ENCODE peak calls at places on chromosome 20, in four cellular contexts. M, B, W and R are unnamed samples.

GRCh38 chr20:46040902-46041535 is 12.0 kb downstream of the SLC12A5 start:
- DNase-seq in B (peak; percentile 70), W (no peak), M (peak; percentile 47), R (peak; percentile 69)

GRCh38 chr20:48667889-48668413 is 159.8 kb downstream of the PREX1 start:
- DNase-seq in B (no peak), W (no peak), M (peak; percentile 46), R (no peak)

GRCh38 chr20:21289651-21290050 is 13.5 kb upstream of the XRN2 start:
- DNase-seq in W (no peak), M (no peak), B (no peak), R (no peak)

GRCh38 chr20:59183751-59184150 is 20.1 kb downstream of the ZNF831 start:
- DNase-seq in W (no peak), B (no peak), M (no peak), R (no peak)

GRCh38 chr20:16018881-16019280 is 554.4 kb downstream of the KIF16B start:
- DNase-seq in M (no peak), W (no peak), B (no peak), R (no peak)

GRCh38 chr20:48459729-48460395 is 367.9 kb downstream of the PREX1 start:
- DNase-seq in M (no peak), W (no peak), B (no peak), R (no peak)

GRCh38 chr20:54092021-54092420 is 21.6 kb upstream of the BCAS1 start:
- DNase-seq in M (no peak), B (no peak), W (no peak), R (no peak)

GRCh38 chr20:21202284-21202683 is 76.4 kb downstream of the KIZ start:
- DNase-seq in M (peak; percentile 16), B (no peak), W (no peak), R (no peak)

GRCh38 chr20:53843645-53844044 is 226.7 kb downstream of the BCAS1 start:
- DNase-seq in M (no peak), B (no peak), W (no peak), R (no peak)

GRCh38 chr20:19302714-19303113 is 90.3 kb downstream of the SLC24A3 start:
- DNase-seq in W (no peak), B (no peak), M (no peak), R (no peak)

GRCh38 chr20:64212750-64213149 is 42.8 kb upstream of the PCMTD2 start:
- DNase-seq in M (no peak), B (no peak), W (no peak), R (no peak)

GRCh38 chr20:43804781-43805180 is 78.0 kb upstream of the GTSF1L start:
- DNase-seq in B (no peak), M (no peak), W (no peak), R (no peak)

GRCh38 chr20:2741463-2741862 is 48.9 kb downstream of the EBF4 start:
- DNase-seq in B (no peak), M (no peak), W (no peak), R (no peak)

GRCh38 chr20:6590891-6591679 is 176.4 kb upstream of the BMP2 start:
- DNase-seq in M (no peak), B (no peak), W (no peak), R (no peak)

GRCh38 chr20:60046436-60046835 is 88.2 kb downstream of the CDH26 start:
- DNase-seq in B (no peak), M (no peak), W (no peak), R (no peak)

GRCh38 chr20:59933296-59933848 is at the start of gene SYCP2:
- DNase-seq in W (no peak), B (peak; percentile 92), M (no peak), R (no peak)

GRCh38 chr20:56187791-56188190 is 60.7 kb upstream of the MC3R start:
- DNase-seq in B (no peak), M (peak; percentile 16), W (no peak), R (no peak)

GRCh38 chr20:9800406-9800805 is 38.5 kb downstream of the PAK5 start:
- DNase-seq in W (no peak), M (no peak), B (no peak), R (no peak)

GRCh38 chr20:46331612-46332361 is 23.5 kb upstream of the CDH22 start:
- DNase-seq in B (no peak), M (no peak), W (no peak), R (no peak)

GRCh38 chr20:64146301-64146935 is 17.8 kb upstream of the MYT1 start:
- DNase-seq in B (no peak), M (no peak), W (no peak), R (no peak)

GRCh38 chr20:58028123-58028522 is 200.3 kb downstream of the ANKRD60 start:
- DNase-seq in M (no peak), B (no peak), W (no peak), R (no peak)

GRCh38 chr20:58833921-58834320 is 16.8 kb downstream of the GNAS-AS1 start:
- DNase-seq in M (no peak), B (no peak), W (no peak), R (no peak)

GRCh38 chr20:2042400-2042799 is 48.5 kb upstream of the PDYN start:
- DNase-seq in M (no peak), W (no peak), B (no peak), R (no peak)

GRCh38 chr20:13029687-13030510 is 21.1 kb downstream of the SPTLC3 start:
- DNase-seq in B (no peak), W (no peak), M (peak; percentile 80), R (no peak)

GRCh38 chr20:58212636-58213035 is 15.8 kb downstream of the ANKRD60 start:
- DNase-seq in B (no peak), W (no peak), M (no peak), R (no peak)

GRCh38 chr20:48656661-48657211 is 171.1 kb downstream of the PREX1 start:
- DNase-seq in M (peak; percentile 66), B (peak; percentile 68), W (no peak), R (peak; percentile 68)

GRCh38 chr20:57627972-57628650 is 7.9 kb upstream of the ZBP1 start:
- DNase-seq in M (no peak), B (no peak), W (no peak), R (no peak)

GRCh38 chr20:22288156-22288555 is 296.2 kb downstream of the FOXA2 start:
- DNase-seq in M (no peak), B (no peak), W (no peak), R (no peak)

GRCh38 chr20:57440678-57441509 is 49.7 kb downstream of the RBM38 start:
- DNase-seq in M (no peak), B (no peak), W (no peak), R (no peak)

GRCh38 chr20:60467771-60468170 is 509.5 kb downstream of the CDH26 start:
- DNase-seq in B (no peak), W (no peak), M (no peak), R (no peak)

GRCh38 chr20:6580486-6580885 is 187.0 kb upstream of the BMP2 start:
- DNase-seq in W (no peak), M (no peak), B (no peak), R (no peak)

GRCh38 chr20:61267241-61267640 is 15.2 kb downstream of the CDH4 start:
- DNase-seq in W (no peak), B (no peak), M (no peak), R (no peak)

GRCh38 chr20:20920433-20920832 is 185.7 kb downstream of the LINC00237 start:
- DNase-seq in B (no peak), W (no peak), M (no peak), R (no peak)

GRCh38 chr20:14413835-14414234 is 76.4 kb upstream of the FLRT3 start:
- DNase-seq in M (no peak), B (no peak), W (no peak), R (no peak)

GRCh38 chr20:50844430-50845100 is 49.7 kb downstream of the BCAS4 start:
- DNase-seq in W (peak; percentile 83), B (peak; percentile 46), M (peak; percentile 25), R (no peak)

GRCh38 chr20:17616480-17617211 is 46.8 kb downstream of the DSTN start:
- DNase-seq in W (no peak), B (no peak), M (no peak), R (no peak)

GRCh38 chr20:17617212-17617867 is 47.5 kb downstream of the DSTN start:
- DNase-seq in M (peak; percentile 42), W (no peak), B (peak; percentile 62), R (peak; percentile 68)

GRCh38 chr20:17614176-17614811 is 44.4 kb downstream of the DSTN start:
- DNase-seq in B (no peak), M (no peak), W (no peak), R (no peak)

GRCh38 chr20:17614812-17615644 is 45.2 kb downstream of the DSTN start:
- DNase-seq in M (no peak), B (no peak), W (no peak), R (no peak)

DNA sequence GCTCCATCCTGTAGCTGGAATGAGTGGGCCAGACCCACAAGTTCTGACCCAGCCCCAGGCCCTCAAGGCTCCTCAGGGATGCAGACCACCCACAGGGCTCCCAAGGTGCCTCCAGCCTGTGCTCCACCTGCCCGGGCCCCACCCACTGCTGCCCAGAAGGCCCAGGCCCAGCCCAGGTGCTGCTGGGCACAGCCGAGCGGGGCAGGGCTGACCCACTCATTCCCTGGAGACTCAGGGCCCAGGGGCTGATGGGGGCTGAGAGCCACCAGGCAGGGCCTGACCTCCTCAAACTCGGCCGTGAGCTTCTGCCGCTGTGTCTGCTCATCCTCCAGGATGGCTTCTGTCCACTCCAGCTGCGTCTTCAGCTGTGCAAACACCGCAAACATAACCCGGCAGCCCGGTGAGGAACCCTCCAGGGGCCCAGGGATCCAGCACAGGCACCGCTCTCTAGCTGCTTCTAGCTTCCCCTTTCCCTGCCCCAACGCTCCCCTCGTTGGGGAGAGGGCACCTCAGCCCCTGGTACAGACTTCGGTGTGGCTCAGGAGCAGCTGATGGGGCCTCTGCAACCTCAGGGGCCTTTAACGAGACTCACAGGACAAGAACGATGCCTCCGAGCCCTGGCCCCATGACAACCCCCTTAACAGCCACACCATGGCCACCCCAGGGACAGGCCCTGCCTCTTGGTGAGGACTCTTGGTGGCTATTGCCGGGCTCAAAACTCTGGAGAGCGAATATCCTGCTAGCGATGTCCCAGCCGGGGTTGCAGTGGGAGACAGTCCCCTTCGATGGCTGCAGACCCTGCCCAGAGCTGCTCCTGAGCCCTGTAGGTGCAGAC is 46.0 kb downstream of the DSTN start:
- DNase-seq in B (no peak), M (no peak), W (no peak), R (no peak)
- TF ChIP-seq BHLHE40 in B (no peak), M (no peak), W (no peak), R (no peak)

GRCh38 chr20:25510202-25510601 is 75.1 kb downstream of the NINL start:
- DNase-seq in W (no peak), B (no peak), M (no peak), R (no peak)
- TF ChIP-seq TARDBP in W (no peak), B (no peak), M (no peak), R (no peak)

GRCh38 chr20:63082308-63082938 is 75.7 kb upstream of the BHLHE23 start:
- DNase-seq in W (no peak), B (peak; percentile 78), M (peak; percentile 33), R (peak; percentile 80)
- TF ChIP-seq BHLHE40 in W (no peak), B (no peak), M (no peak), R (no peak)

GRCh38 chr20:4225778-4226177 is 210.4 kb upstream of the RNF24 start:
- DNase-seq in M (peak; percentile 43), W (no peak), B (no peak), R (no peak)
- TF ChIP-seq TARDBP in M (no peak), W (no peak), B (no peak), R (no peak)

GRCh38 chr20:33408313-33408712 is 7.0 kb upstream of the CDK5RAP1 start:
- DNase-seq in M (no peak), W (no peak), B (no peak), R (no peak)
- TF ChIP-seq BHLHE40 in M (no peak), W (no peak), B (no peak), R (no peak)

GRCh38 chr20:49790077-49790798 is 22.4 kb upstream of the SLC9A8 start:
- DNase-seq in W (no peak), B (peak; percentile 89), M (peak; percentile 49), R (no peak)
- TF ChIP-seq TARDBP in W (no peak), B (peak; percentile 75), M (no peak), R (no peak)